ENCODE peak calls at places on chromosomes 12 and 14, in nine cellular contexts. X is sigmoid colon, M is HepG2, Y is suprapubic skin, B is tibial nerve, F is ovary, O is esophagus muscularis mucosa, R is H1, T is GM12878. A is an unnamed sample. For H3K27me3, the result is how much of the 10 kb centered on the place peaks cover.

GRCh38 chr14:85963486-85963885 is 433.5 kb downstream of the FLRT2 start:
- DNase-seq in X (no peak), M (no peak), Y (no peak), B (no peak), F (no peak), O (no peak), R (no peak), T (no peak), A (no peak)

GRCh38 chr14:74886001-74886400 is 4.3 kb downstream of the DLST start:
- DNase-seq in X (no peak), M (no peak), Y (no peak), B (peak), F (no peak), O (no peak), R (no peak), T (no peak), A (no peak)

GRCh38 chr14:41662780-41663477 is 56.3 kb downstream of the LRFN5 start:
- DNase-seq in X (no peak), M (peak), Y (no peak), B (no peak), F (no peak), O (no peak), R (no peak), T (no peak), A (no peak)

GRCh38 chr12:123269395-123269892 is 2.2 kb downstream of the CDK2AP1 start:
- DNase-seq in X (peak), M (peak), Y (peak), B (peak), F (peak), O (no peak), R (peak), T (no peak), A (peak)

GRCh38 chr14:78253986-78254385 is 83.8 kb downstream of the NRXN3 start:
- DNase-seq in X (no peak), M (no peak), Y (no peak), B (no peak), F (no peak), O (no peak), R (no peak), T (no peak), A (no peak)

GRCh38 chr12:64110864-64111263 is 111.2 kb downstream of the KICS2 start:
- DNase-seq in X (no peak), M (no peak), Y (no peak), B (no peak), F (no peak), O (no peak), R (no peak), T (no peak), A (no peak)

GRCh38 chr14:68177728-68178127 is 358.1 kb downstream of the RAD51B start:
- DNase-seq in X (no peak), M (no peak), Y (no peak), B (no peak), F (no peak), O (no peak), R (no peak), T (no peak), A (no peak)

GRCh38 chr14:60656755-60657608 is 7.7 kb upstream of the SIX1 start:
- DNase-seq in X (no peak), M (peak), Y (no peak), B (no peak), F (peak), O (no peak), R (peak), T (peak), A (peak)

GRCh38 chr12:52050771-52051541 is at the start of gene NR4A1:
- DNase-seq in X (peak), M (peak), Y (peak), B (peak), F (peak), O (peak), R (peak), T (peak), A (peak)

GRCh38 chr12:23950011-23950774 is 723 bp upstream of the SOX5 start:
- DNase-seq in X (no peak), M (peak), Y (no peak), B (peak), F (no peak), O (no peak), R (peak), T (no peak), A (no peak)

GRCh38 chr14:36094963-36095362 is 81.6 kb downstream of the PTCSC3 start:
- DNase-seq in X (no peak), M (no peak), Y (no peak), B (no peak), F (no peak), O (no peak), R (no peak), T (no peak), A (no peak)

GRCh38 chr14:100410056-100410565 is 87.0 kb downstream of the SLC25A47 start:
- DNase-seq in X (no peak), M (no peak), Y (no peak), B (no peak), F (no peak), O (no peak), R (no peak), T (no peak), A (no peak)

GRCh38 chr14:37826869-37827268 is 231.4 kb downstream of the TTC6 start:
- DNase-seq in X (no peak), M (no peak), Y (no peak), B (no peak), F (no peak), O (no peak), R (no peak), T (no peak), A (no peak)

GRCh38 chr14:37819155-37820015 is 224.0 kb downstream of the TTC6 start:
- DNase-seq in X (no peak), M (peak), Y (no peak), B (no peak), F (no peak), O (no peak), R (no peak), T (no peak), A (no peak)

GRCh38 chr14:37830271-37830670 is 234.8 kb downstream of the TTC6 start:
- DNase-seq in X (no peak), M (no peak), Y (no peak), B (no peak), F (no peak), O (no peak), R (no peak), T (no peak), A (no peak)

GRCh38 chr14:37824936-37825698 is 229.7 kb downstream of the TTC6 start:
- DNase-seq in X (no peak), M (no peak), Y (no peak), B (no peak), F (no peak), O (no peak), R (no peak), T (no peak), A (no peak)
- TF ChIP-seq EP300 in X (no peak), M (no peak), Y (no peak), B (no peak), F (no peak), O (no peak), R (no peak), T (no peak), A (no peak)

DNA sequence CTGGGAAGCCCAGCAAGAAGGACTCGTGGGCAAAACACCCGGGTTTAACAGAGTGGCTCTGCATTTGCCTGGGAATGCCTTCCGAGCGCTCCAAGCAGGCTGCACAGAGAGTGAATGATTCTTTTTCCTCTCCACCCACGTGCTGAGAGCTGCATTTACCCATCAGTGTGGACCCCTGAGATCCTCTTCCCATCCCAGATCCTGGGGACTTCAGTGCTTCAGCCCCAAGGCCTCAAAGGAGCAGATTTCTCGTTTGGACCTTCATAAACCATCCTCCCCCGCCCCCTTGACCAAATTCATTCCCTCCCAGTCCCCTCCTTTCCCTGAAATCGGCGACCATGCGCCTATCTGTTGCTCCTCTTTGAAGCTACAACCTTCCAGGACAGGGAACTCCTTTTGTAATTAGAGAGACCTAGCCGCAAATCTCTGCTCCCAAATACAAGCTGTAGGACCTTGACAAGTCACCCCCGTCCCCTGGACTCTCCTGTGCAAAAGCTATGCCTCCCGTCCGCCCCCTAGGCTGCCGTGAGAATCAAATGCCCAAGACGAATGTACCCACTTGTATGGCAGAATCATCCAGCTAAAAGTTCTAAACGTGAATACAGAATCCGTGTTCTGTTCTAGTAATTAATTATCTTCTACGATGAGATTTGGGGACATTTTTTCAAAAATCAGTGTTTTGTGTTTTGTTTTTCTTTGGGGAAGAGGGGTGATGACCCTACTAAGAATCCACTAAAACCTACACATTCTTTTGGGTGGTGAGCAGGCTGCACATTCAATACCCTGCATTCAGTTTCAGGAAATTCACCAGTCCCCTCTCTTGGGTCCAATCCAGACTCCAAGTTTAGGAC is 8.8 kb downstream of the TBX5 start:
- DNase-seq in X (peak), M (no peak), Y (no peak), B (no peak), F (no peak), O (no peak), R (no peak), T (no peak), A (no peak)
- H3K27me3 ChIP-seq in X (under half), M (under half), Y (half or more), B (half or more), F (under half), O (under half), R (half or more), T (under half), A (half or more)

GRCh38 chr14:105481886-105482454 is 4.7 kb upstream of the CRIP1 start:
- DNase-seq in X (peak), M (peak), Y (peak), B (peak), F (peak), O (peak), R (peak), T (peak), A (peak)
- TF ChIP-seq POLR2A in X (no peak), M (peak), Y (peak), B (peak), F (no peak), O (no peak), R (no peak), T (no peak), A (peak)

DNA sequence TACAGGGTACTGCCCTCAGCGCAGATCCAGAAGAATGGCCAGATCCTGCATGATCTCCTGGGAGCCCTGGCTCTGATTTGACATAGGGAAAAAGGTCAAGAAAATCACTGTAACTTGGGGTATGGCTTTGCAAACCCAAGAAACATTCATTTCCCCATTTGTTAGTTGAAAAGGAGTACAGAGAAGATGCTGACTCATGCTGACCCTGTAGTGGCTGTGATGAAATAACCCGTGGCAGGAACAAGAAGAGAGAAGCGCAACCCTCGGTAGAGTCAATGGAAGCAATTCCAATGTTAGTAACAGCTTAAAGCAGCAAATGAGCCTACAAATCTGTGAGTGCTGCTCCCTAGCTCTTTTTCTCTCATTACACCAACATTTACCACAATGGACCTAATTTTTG is 281.6 kb upstream of the NPAS3 start:
- DNase-seq in X (peak), M (peak), Y (no peak), B (peak), F (no peak), O (no peak), R (no peak), T (peak), A (peak)
- TF ChIP-seq EP300 in X (no peak), M (no peak), Y (no peak), B (peak), F (no peak), O (no peak), R (no peak), T (no peak), A (no peak)

GRCh38 chr12:49336645-49337584 is at the start of gene C1QL4:
- DNase-seq in X (peak), M (peak), Y (peak), B (peak), F (peak), O (peak), R (peak), T (no peak), A (peak)
- H3K27me3 ChIP-seq in X (under half), M (under half), Y (under half), B (half or more), F (under half), O (under half), R (half or more), T (under half), A (half or more)

GRCh38 chr12:67269632-67270578 is 747 bp downstream of the CAND1 start:
- DNase-seq in X (peak), M (peak), Y (no peak), B (peak), F (peak), O (no peak), R (peak), T (no peak), A (peak)
- TF ChIP-seq POLR2A in X (no peak), M (no peak), Y (peak), B (no peak), F (no peak), O (no peak), R (peak), T (peak), A (peak)

DNA sequence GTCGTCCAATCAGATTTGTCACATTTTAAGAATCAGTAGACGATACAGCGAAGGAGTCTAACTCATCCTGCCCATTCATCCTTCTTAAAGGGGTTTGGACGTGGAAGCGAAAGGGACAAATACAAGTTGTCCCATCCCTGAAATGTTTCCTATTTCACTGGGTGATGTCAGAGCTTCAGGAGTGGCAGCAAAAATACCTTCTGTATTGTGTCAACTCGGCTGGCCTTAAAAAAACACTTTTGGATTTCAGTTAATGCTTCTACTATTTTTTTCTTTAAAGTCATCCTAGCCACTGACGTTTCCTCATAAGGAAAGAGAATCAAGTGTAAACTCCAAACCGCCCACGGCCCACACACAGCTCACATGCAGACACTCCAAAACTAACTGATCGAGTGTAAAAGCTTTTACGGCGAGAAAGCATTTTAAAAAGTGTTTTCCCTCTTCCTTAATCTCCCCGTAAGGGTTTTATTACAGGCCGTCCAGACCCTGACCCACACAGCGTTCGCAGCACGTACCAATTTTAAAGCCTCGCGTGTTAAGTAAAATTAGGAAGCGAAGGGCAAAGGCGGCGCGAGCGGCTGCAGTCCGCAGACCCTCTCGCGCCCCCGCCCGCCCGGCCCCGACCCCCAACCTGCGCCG is 593 bp downstream of the CFL2 start:
- DNase-seq in X (peak), M (peak), Y (no peak), B (peak), F (peak), O (no peak), R (no peak), T (no peak), A (peak)
- TF ChIP-seq EP300 in X (peak), M (no peak), Y (peak), B (peak), F (no peak), O (peak), R (no peak), T (no peak), A (peak)

A was measured in transverse colon.